ENCODE peak calls at places on chromosomes 3 and 15, in ten cellular contexts. Z, E, F, I, M, T, B, A, D and R are unnamed samples.

GRCh38 chr3:140386357-140387100 is 291.3 kb upstream of the TRIM42 start:
- DNase-seq in Z (no peak), E (no peak), F (no peak), I (no peak), M (no peak), T (no peak), B (no peak), A (no peak), D (no peak), R (no peak)

GRCh38 chr3:125357032-125357658 is 18.0 kb downstream of the ZNF148 start:
- DNase-seq in Z (peak), E (no peak), F (peak), I (peak), M (peak), T (peak), B (no peak), A (no peak), D (no peak), R (peak)

GRCh38 chr3:111668912-111669488 is 73.9 kb upstream of the ZBED2 start:
- DNase-seq in Z (no peak), E (peak), F (no peak), I (no peak), M (peak), T (peak), B (peak), A (peak), D (peak), R (peak)

GRCh38 chr3:22360977-22361376 is 610.0 kb upstream of the ZNF385D start:
- DNase-seq in Z (no peak), E (no peak), F (no peak), I (no peak), M (peak), T (peak), B (no peak), A (no peak), D (peak), R (peak)

GRCh38 chr15:22844421-22845288 is 6.2 kb downstream of the NIPA2 start:
- DNase-seq in Z (no peak), E (no peak), F (no peak), I (no peak), M (no peak), T (no peak), B (no peak), A (no peak), D (no peak), R (no peak)

GRCh38 chr15:44194397-44195150 is 497 bp downstream of the FRMD5 start:
- DNase-seq in Z (peak), E (peak), F (no peak), I (peak), M (peak), T (peak), B (peak), A (no peak), D (no peak), R (no peak)

GRCh38 chr3:105747056-105747455 is 121.8 kb downstream of the CBLB start:
- DNase-seq in Z (no peak), E (no peak), F (no peak), I (no peak), M (peak), T (peak), B (no peak), A (no peak), D (peak), R (peak)

GRCh38 chr3:30428251-30428650 is 178.2 kb upstream of the TGFBR2 start:
- DNase-seq in Z (no peak), E (peak), F (no peak), I (no peak), M (peak), T (peak), B (no peak), A (no peak), D (no peak), R (peak)

GRCh38 chr15:94747510-94747909 is 516.1 kb downstream of the MCTP2 start:
- DNase-seq in Z (no peak), E (no peak), F (no peak), I (no peak), M (no peak), T (no peak), B (no peak), A (no peak), D (no peak), R (no peak)

GRCh38 chr3:176088962-176089383 is 1108.3 kb downstream of the TBL1XR1 start:
- DNase-seq in Z (no peak), E (no peak), F (no peak), I (no peak), M (no peak), T (no peak), B (no peak), A (no peak), D (no peak), R (no peak)

GRCh38 chr3:28207000-28207733 is 34.3 kb upstream of the CMC1 start:
- DNase-seq in Z (no peak), E (no peak), F (no peak), I (no peak), M (no peak), T (no peak), B (no peak), A (no peak), D (no peak), R (no peak)

GRCh38 chr3:27740854-27741253 is 18.7 kb upstream of the EOMES start:
- DNase-seq in Z (no peak), E (no peak), F (no peak), I (no peak), M (no peak), T (no peak), B (no peak), A (no peak), D (no peak), R (no peak)

GRCh38 chr3:144407290-144407689 is 435.7 kb downstream of the DIPK2A start:
- DNase-seq in Z (no peak), E (no peak), F (no peak), I (no peak), M (no peak), T (no peak), B (no peak), A (no peak), D (no peak), R (no peak)

GRCh38 chr3:27939940-27940339 is 217.8 kb upstream of the EOMES start:
- DNase-seq in Z (no peak), E (peak), F (no peak), I (no peak), M (peak), T (peak), B (no peak), A (no peak), D (no peak), R (peak)

GRCh38 chr3:54262541-54262940 is 140.2 kb downstream of the CACNA2D3 start:
- DNase-seq in Z (no peak), E (no peak), F (no peak), I (no peak), M (no peak), T (no peak), B (no peak), A (no peak), D (no peak), R (no peak)

GRCh38 chr3:189756651-189757078 is 125.5 kb downstream of the TP63 start:
- DNase-seq in Z (no peak), E (no peak), F (no peak), I (no peak), M (no peak), T (no peak), B (no peak), A (no peak), D (no peak), R (no peak)

GRCh38 chr3:45224824-45225464 is 1.1 kb downstream of the TMEM158 start:
- DNase-seq in Z (no peak), E (peak), F (no peak), I (peak), M (peak), T (peak), B (peak), A (no peak), D (no peak), R (peak)

GRCh38 chr15:69824075-69824876 is 273.4 kb downstream of the TLE3 start:
- DNase-seq in Z (no peak), E (no peak), F (no peak), I (no peak), M (no peak), T (no peak), B (no peak), A (no peak), D (no peak), R (no peak)

GRCh38 chr3:196995646-196996355 is 27.2 kb upstream of the PIGZ start:
- DNase-seq in Z (no peak), E (no peak), F (no peak), I (no peak), M (no peak), T (no peak), B (no peak), A (no peak), D (no peak), R (no peak)

GRCh38 chr3:146037697-146038096 is 123.3 kb downstream of the PLOD2 start:
- DNase-seq in Z (no peak), E (no peak), F (no peak), I (no peak), M (no peak), T (peak), B (no peak), A (no peak), D (no peak), R (peak)